ENCODE peak calls at places on chromosome 7, in six cellular contexts. One of them, this sample, is unnamed.
A peak's percentile ranks its signal among the peaks of the same experiment; 100 is the strongest.

GRCh38 chr7:50155755-50156154 is 62.7 kb upstream of the ZPBP start:
- DNase-seq in DMS153: no peak
- DNase-seq in mesendoderm: no peak
- DNase-seq in stimulated activated CD4-positive, alpha-beta T cell treated with anti-CD3 and anti-CD28 coated beads, Interleukin-1b, Interleukin-23, amount 100 ng/mL, for 4 hours: no peak
- DNase-seq in A549: no peak
- DNase-seq in mucosa of descending colon: no peak
- DNase-seq in this sample: no peak

GRCh38 chr7:149414171-149414570 is 46.7 kb downstream of the ZNF777 start:
- DNase-seq in mucosa of descending colon: no peak
- DNase-seq in stimulated activated CD4-positive, alpha-beta T cell treated with anti-CD3 and anti-CD28 coated beads, Interleukin-1b, Interleukin-23, amount 100 ng/mL, for 4 hours: no peak
- DNase-seq in mesendoderm: no peak
- DNase-seq in A549: no peak
- DNase-seq in DMS153: no peak
- DNase-seq in this sample: no peak

GRCh38 chr7:231030-231857 is 38.9 kb downstream of the FAM20C start:
- DNase-seq in mucosa of descending colon: no peak
- DNase-seq in stimulated activated CD4-positive, alpha-beta T cell treated with anti-CD3 and anti-CD28 coated beads, Interleukin-1b, Interleukin-23, amount 100 ng/mL, for 4 hours: no peak
- DNase-seq in A549: no peak
- DNase-seq in DMS153: no peak
- DNase-seq in mesendoderm: peak; percentile 12
- DNase-seq in this sample: no peak

GRCh38 chr7:38283809-38284208 is 10.4 kb upstream of the TARP start:
- DNase-seq in stimulated activated CD4-positive, alpha-beta T cell treated with anti-CD3 and anti-CD28 coated beads, Interleukin-1b, Interleukin-23, amount 100 ng/mL, for 4 hours: no peak
- DNase-seq in mucosa of descending colon: no peak
- DNase-seq in mesendoderm: no peak
- DNase-seq in DMS153: no peak
- DNase-seq in A549: no peak
- DNase-seq in this sample: no peak

GRCh38 chr7:41098402-41098801 is 604.5 kb downstream of the INHBA start:
- DNase-seq in mesendoderm: no peak
- DNase-seq in stimulated activated CD4-positive, alpha-beta T cell treated with anti-CD3 and anti-CD28 coated beads, Interleukin-1b, Interleukin-23, amount 100 ng/mL, for 4 hours: no peak
- DNase-seq in DMS153: no peak
- DNase-seq in A549: no peak
- DNase-seq in mucosa of descending colon: no peak
- DNase-seq in this sample: no peak

GRCh38 chr7:157409753-157410727 is 73.2 kb downstream of the DNAJB6 start:
- DNase-seq in mucosa of descending colon: peak; percentile 39
- DNase-seq in stimulated activated CD4-positive, alpha-beta T cell treated with anti-CD3 and anti-CD28 coated beads, Interleukin-1b, Interleukin-23, amount 100 ng/mL, for 4 hours: no peak
- DNase-seq in A549: no peak
- DNase-seq in mesendoderm: no peak
- DNase-seq in DMS153: no peak
- DNase-seq in this sample: no peak

GRCh38 chr7:155356323-155357105 is 58.8 kb downstream of the INSIG1 start:
- DNase-seq in mucosa of descending colon: no peak
- DNase-seq in DMS153: peak; percentile 8
- DNase-seq in stimulated activated CD4-positive, alpha-beta T cell treated with anti-CD3 and anti-CD28 coated beads, Interleukin-1b, Interleukin-23, amount 100 ng/mL, for 4 hours: no peak
- DNase-seq in mesendoderm: peak; percentile 65
- DNase-seq in A549: peak; percentile 29
- DNase-seq in this sample: no peak

GRCh38 chr7:46628389-46628788 is 707.3 kb upstream of the IGFBP3 start:
- DNase-seq in A549: no peak
- DNase-seq in mucosa of descending colon: no peak
- DNase-seq in stimulated activated CD4-positive, alpha-beta T cell treated with anti-CD3 and anti-CD28 coated beads, Interleukin-1b, Interleukin-23, amount 100 ng/mL, for 4 hours: no peak
- DNase-seq in DMS153: no peak
- DNase-seq in mesendoderm: no peak
- DNase-seq in this sample: no peak

GRCh38 chr7:137934941-137935848 is 66.7 kb downstream of the CREB3L2 start:
- DNase-seq in DMS153: no peak
- DNase-seq in stimulated activated CD4-positive, alpha-beta T cell treated with anti-CD3 and anti-CD28 coated beads, Interleukin-1b, Interleukin-23, amount 100 ng/mL, for 4 hours: no peak
- DNase-seq in mesendoderm: peak; percentile 30
- DNase-seq in A549: no peak
- DNase-seq in mucosa of descending colon: no peak
- DNase-seq in this sample: no peak

GRCh38 chr7:41763626-41764025 is 60.7 kb upstream of the INHBA start:
- DNase-seq in mucosa of descending colon: no peak
- DNase-seq in stimulated activated CD4-positive, alpha-beta T cell treated with anti-CD3 and anti-CD28 coated beads, Interleukin-1b, Interleukin-23, amount 100 ng/mL, for 4 hours: no peak
- DNase-seq in mesendoderm: no peak
- DNase-seq in A549: no peak
- DNase-seq in DMS153: no peak
- DNase-seq in this sample: no peak

GRCh38 chr7:39527951-39528350 is 38.3 kb upstream of the YAE1 start:
- DNase-seq in stimulated activated CD4-positive, alpha-beta T cell treated with anti-CD3 and anti-CD28 coated beads, Interleukin-1b, Interleukin-23, amount 100 ng/mL, for 4 hours: no peak
- DNase-seq in A549: no peak
- DNase-seq in mucosa of descending colon: no peak
- DNase-seq in mesendoderm: no peak
- DNase-seq in DMS153: no peak
- DNase-seq in this sample: no peak

GRCh38 chr7:99969298-99969697 is 6.5 kb downstream of the AZGP1 start:
- DNase-seq in mesendoderm: no peak
- DNase-seq in DMS153: no peak
- DNase-seq in stimulated activated CD4-positive, alpha-beta T cell treated with anti-CD3 and anti-CD28 coated beads, Interleukin-1b, Interleukin-23, amount 100 ng/mL, for 4 hours: no peak
- DNase-seq in mucosa of descending colon: no peak
- DNase-seq in A549: no peak
- DNase-seq in this sample: no peak

GRCh38 chr7:26202019-26202985 is 757 bp downstream of the CBX3 start:
- DNase-seq in mucosa of descending colon: no peak
- DNase-seq in DMS153: no peak
- DNase-seq in A549: peak; percentile 54
- DNase-seq in stimulated activated CD4-positive, alpha-beta T cell treated with anti-CD3 and anti-CD28 coated beads, Interleukin-1b, Interleukin-23, amount 100 ng/mL, for 4 hours: peak; percentile 69
- DNase-seq in mesendoderm: no peak
- DNase-seq in this sample: peak; percentile 60

GRCh38 chr7:2007526-2007925 is 225.2 kb downstream of the MAD1L1 start:
- DNase-seq in A549: no peak
- DNase-seq in mucosa of descending colon: no peak
- DNase-seq in DMS153: no peak
- DNase-seq in mesendoderm: no peak
- DNase-seq in stimulated activated CD4-positive, alpha-beta T cell treated with anti-CD3 and anti-CD28 coated beads, Interleukin-1b, Interleukin-23, amount 100 ng/mL, for 4 hours: no peak
- DNase-seq in this sample: no peak

GRCh38 chr7:29091121-29091601 is 55.2 kb downstream of the CPVL start:
- DNase-seq in DMS153: peak; percentile 42
- DNase-seq in mesendoderm: peak; percentile 34
- DNase-seq in stimulated activated CD4-positive, alpha-beta T cell treated with anti-CD3 and anti-CD28 coated beads, Interleukin-1b, Interleukin-23, amount 100 ng/mL, for 4 hours: no peak
- DNase-seq in A549: no peak
- DNase-seq in mucosa of descending colon: no peak
- DNase-seq in this sample: peak; percentile 27